ENCODE peak calls at places on chromosomes 2 and 18, in five cellular contexts. One of them, this sample, is unnamed.

GRCh38 chr2:120748310-120748709 is 12.6 kb downstream of the GLI2 start:
- DNase-seq in lower lobe of right lung: no peak
- DNase-seq in gastrocnemius medialis: no peak
- DNase-seq in uterus: no peak
- DNase-seq in AG09319: no peak
- DNase-seq in this sample: no peak

GRCh38 chr2:239354791-239355136 is 46.1 kb downstream of the HDAC4 start:
- DNase-seq in gastrocnemius medialis: no peak
- DNase-seq in uterus: peak
- DNase-seq in lower lobe of right lung: no peak
- DNase-seq in AG09319: no peak
- DNase-seq in this sample: no peak

GRCh38 chr2:134371041-134371440 is 117.2 kb downstream of the MGAT5 start:
- DNase-seq in lower lobe of right lung: no peak
- DNase-seq in AG09319: no peak
- DNase-seq in gastrocnemius medialis: no peak
- DNase-seq in uterus: no peak
- DNase-seq in this sample: no peak

GRCh38 chr18:79769698-79770500 is 27.8 kb upstream of the KCNG2 start:
- DNase-seq in AG09319: no peak
- DNase-seq in gastrocnemius medialis: no peak
- DNase-seq in lower lobe of right lung: no peak
- DNase-seq in uterus: no peak
- DNase-seq in this sample: peak

GRCh38 chr18:37305084-37305483 is 260.5 kb downstream of the CELF4 start:
- DNase-seq in uterus: no peak
- DNase-seq in lower lobe of right lung: no peak
- DNase-seq in AG09319: no peak
- DNase-seq in gastrocnemius medialis: no peak
- DNase-seq in this sample: no peak

GRCh38 chr18:79393626-79394401 is 1.9 kb upstream of the NFATC1 start:
- DNase-seq in gastrocnemius medialis: peak
- DNase-seq in uterus: peak
- DNase-seq in lower lobe of right lung: peak
- DNase-seq in AG09319: peak
- DNase-seq in this sample: peak

GRCh38 chr18:49926076-49926745 is 112.9 kb upstream of the ACAA2 start:
- DNase-seq in uterus: no peak
- DNase-seq in AG09319: no peak
- DNase-seq in gastrocnemius medialis: no peak
- DNase-seq in lower lobe of right lung: no peak
- DNase-seq in this sample: no peak

GRCh38 chr2:173157894-173158293 is 82.2 kb downstream of the MAP3K20 start:
- DNase-seq in uterus: no peak
- DNase-seq in AG09319: no peak
- DNase-seq in lower lobe of right lung: no peak
- DNase-seq in gastrocnemius medialis: no peak
- DNase-seq in this sample: no peak

GRCh38 chr2:146128216-146128615 is 1608.3 kb upstream of the ZEB2 start:
- DNase-seq in uterus: no peak
- DNase-seq in AG09319: no peak
- DNase-seq in lower lobe of right lung: no peak
- DNase-seq in gastrocnemius medialis: no peak
- DNase-seq in this sample: no peak

GRCh38 chr2:20755132-20755800 is 67.6 kb downstream of the LDAH start:
- DNase-seq in AG09319: no peak
- DNase-seq in lower lobe of right lung: no peak
- DNase-seq in uterus: no peak
- DNase-seq in gastrocnemius medialis: no peak
- DNase-seq in this sample: no peak

GRCh38 chr2:159612255-159612901 is 4.0 kb downstream of the BAZ2B start:
- DNase-seq in AG09319: no peak
- DNase-seq in gastrocnemius medialis: no peak
- DNase-seq in lower lobe of right lung: no peak
- DNase-seq in uterus: no peak
- DNase-seq in this sample: no peak

GRCh38 chr2:105754999-105755398 is 10.3 kb downstream of the NCK2 start:
- DNase-seq in AG09319: no peak
- DNase-seq in uterus: no peak
- DNase-seq in lower lobe of right lung: no peak
- DNase-seq in gastrocnemius medialis: no peak
- DNase-seq in this sample: no peak
- TF ChIP-seq CTCF in AG09319: no peak
- TF ChIP-seq CTCF in uterus: no peak
- TF ChIP-seq CTCF in lower lobe of right lung: no peak
- TF ChIP-seq CTCF in gastrocnemius medialis: no peak
- TF ChIP-seq CTCF in this sample: no peak

GRCh38 chr2:73292316-73292905 is 937 bp downstream of the EGR4 start:
- DNase-seq in uterus: no peak
- DNase-seq in AG09319: no peak
- DNase-seq in gastrocnemius medialis: no peak
- DNase-seq in lower lobe of right lung: no peak
- DNase-seq in this sample: no peak

GRCh38 chr2:73292906-73293533 is 328 bp downstream of the EGR4 start:
- DNase-seq in gastrocnemius medialis: no peak
- DNase-seq in lower lobe of right lung: no peak
- DNase-seq in AG09319: no peak
- DNase-seq in uterus: no peak
- DNase-seq in this sample: no peak

GRCh38 chr2:73290049-73290839 is 3.1 kb downstream of the EGR4 start:
- DNase-seq in gastrocnemius medialis: no peak
- DNase-seq in AG09319: no peak
- DNase-seq in uterus: no peak
- DNase-seq in lower lobe of right lung: no peak
- DNase-seq in this sample: no peak

GRCh38 chr2:73291093-73291460 is 2.3 kb downstream of the EGR4 start:
- DNase-seq in lower lobe of right lung: peak
- DNase-seq in uterus: no peak
- DNase-seq in AG09319: no peak
- DNase-seq in gastrocnemius medialis: no peak
- DNase-seq in this sample: no peak

GRCh38 chr2:73291461-73292315 is 1.7 kb downstream of the EGR4 start:
- DNase-seq in uterus: no peak
- DNase-seq in AG09319: no peak
- DNase-seq in gastrocnemius medialis: no peak
- DNase-seq in lower lobe of right lung: peak
- DNase-seq in this sample: no peak
- TF ChIP-seq CTCF in uterus: no peak
- TF ChIP-seq CTCF in AG09319: no peak
- TF ChIP-seq CTCF in gastrocnemius medialis: no peak
- TF ChIP-seq CTCF in lower lobe of right lung: no peak
- TF ChIP-seq CTCF in this sample: no peak

GRCh38 chr2:112584134-112584890 is at the start of gene CHCHD5:
- DNase-seq in lower lobe of right lung: peak
- DNase-seq in uterus: peak
- DNase-seq in AG09319: peak
- DNase-seq in gastrocnemius medialis: peak
- DNase-seq in this sample: peak
- TF ChIP-seq CTCF in lower lobe of right lung: peak
- TF ChIP-seq CTCF in uterus: peak
- TF ChIP-seq CTCF in AG09319: no peak
- TF ChIP-seq CTCF in gastrocnemius medialis: peak
- TF ChIP-seq CTCF in this sample: no peak

GRCh38 chr2:11155326-11156059 is at the start of gene SLC66A3:
- DNase-seq in lower lobe of right lung: peak
- DNase-seq in AG09319: peak
- DNase-seq in gastrocnemius medialis: no peak
- DNase-seq in uterus: no peak
- DNase-seq in this sample: peak
- TF ChIP-seq CTCF in lower lobe of right lung: no peak
- TF ChIP-seq CTCF in AG09319: peak
- TF ChIP-seq CTCF in gastrocnemius medialis: no peak
- TF ChIP-seq CTCF in uterus: no peak
- TF ChIP-seq CTCF in this sample: no peak

GRCh38 chr2:39121523-39122063 is 742 bp upstream of the SOS1 start:
- DNase-seq in uterus: no peak
- DNase-seq in gastrocnemius medialis: no peak
- DNase-seq in lower lobe of right lung: no peak
- DNase-seq in AG09319: no peak
- DNase-seq in this sample: no peak

GRCh38 chr2:39120771-39121522 is at the start of gene SOS1:
- DNase-seq in gastrocnemius medialis: peak
- DNase-seq in lower lobe of right lung: peak
- DNase-seq in AG09319: peak
- DNase-seq in uterus: peak
- DNase-seq in this sample: peak

GRCh38 chr2:39120521-39120770 is 405 bp downstream of the SOS1 start:
- DNase-seq in lower lobe of right lung: no peak
- DNase-seq in gastrocnemius medialis: no peak
- DNase-seq in AG09319: no peak
- DNase-seq in uterus: no peak
- DNase-seq in this sample: no peak

GRCh38 chr2:39118786-39119499 is 1.9 kb downstream of the SOS1 start:
- DNase-seq in AG09319: no peak
- DNase-seq in gastrocnemius medialis: no peak
- DNase-seq in lower lobe of right lung: no peak
- DNase-seq in uterus: no peak
- DNase-seq in this sample: no peak

DNA sequence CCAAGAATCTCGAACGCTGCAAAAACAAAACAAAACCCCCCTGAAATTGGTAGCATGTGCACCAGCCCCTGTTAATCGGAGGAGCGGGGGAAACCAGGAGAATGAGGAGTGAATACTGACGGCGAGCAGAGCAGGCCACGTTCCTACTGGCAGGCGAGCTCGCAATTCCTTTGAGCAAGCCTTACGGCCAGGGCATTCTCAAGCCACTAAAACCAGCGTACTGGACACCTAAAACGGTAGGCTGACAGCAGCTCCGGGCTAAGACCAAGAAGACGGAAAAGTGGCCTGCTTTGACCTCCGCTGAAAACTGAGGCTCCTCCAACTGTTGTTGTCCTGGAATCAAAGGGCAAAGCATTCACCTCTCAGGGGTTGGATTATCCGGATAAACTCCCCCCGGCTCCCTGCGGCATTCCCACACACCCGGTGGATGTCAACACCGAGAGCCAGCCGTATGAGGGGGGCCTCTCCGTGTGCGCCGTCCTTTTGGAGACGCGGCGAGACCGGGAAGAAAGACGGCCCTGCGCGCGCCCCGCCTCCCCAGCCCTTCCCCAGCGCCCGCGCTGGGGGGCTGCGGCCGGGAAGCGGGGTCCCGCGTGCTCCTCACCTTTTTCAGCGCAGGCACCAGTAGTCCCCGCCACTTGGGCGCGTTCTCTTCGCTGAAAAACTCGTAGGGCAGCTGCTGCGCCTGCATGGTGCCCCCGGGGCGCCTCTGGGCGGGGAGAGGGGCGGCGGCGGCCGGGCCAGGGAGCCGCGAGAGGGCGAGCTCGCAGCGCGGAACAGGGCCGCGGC is 925 bp downstream of the SOS1 start:
- DNase-seq in uterus: peak
- DNase-seq in AG09319: no peak
- DNase-seq in gastrocnemius medialis: peak
- DNase-seq in lower lobe of right lung: peak
- DNase-seq in this sample: no peak
- TF ChIP-seq CTCF in uterus: peak
- TF ChIP-seq CTCF in AG09319: peak
- TF ChIP-seq CTCF in gastrocnemius medialis: peak
- TF ChIP-seq CTCF in lower lobe of right lung: peak
- TF ChIP-seq CTCF in this sample: no peak

GRCh38 chr2:80331025-80331424 is 26.5 kb upstream of the LRRTM1 start:
- DNase-seq in lower lobe of right lung: no peak
- DNase-seq in gastrocnemius medialis: no peak
- DNase-seq in AG09319: no peak
- DNase-seq in uterus: no peak
- DNase-seq in this sample: no peak
- TF ChIP-seq CTCF in lower lobe of right lung: no peak
- TF ChIP-seq CTCF in gastrocnemius medialis: no peak
- TF ChIP-seq CTCF in AG09319: no peak
- TF ChIP-seq CTCF in uterus: no peak
- TF ChIP-seq CTCF in this sample: no peak